ENCODE peak calls at places on chromosomes 2 and 18, in seven cellular contexts. One of them, this sample, is unnamed.

GRCh38 chr2:33412920-33413319 is 63.5 kb upstream of the RASGRP3 start:
- DNase-seq in HFF-Myc: no peak
- DNase-seq in SK-N-SH: peak
- DNase-seq in upper lobe of right lung: no peak
- DNase-seq in right atrium auricular region: no peak
- DNase-seq in esophagus squamous epithelium: no peak
- DNase-seq in fibroblast of mammary gland: peak
- DNase-seq in this sample: no peak

GRCh38 chr2:24304621-24305020 is 55.7 kb downstream of the ITSN2 start:
- DNase-seq in esophagus squamous epithelium: no peak
- DNase-seq in upper lobe of right lung: no peak
- DNase-seq in SK-N-SH: no peak
- DNase-seq in HFF-Myc: no peak
- DNase-seq in right atrium auricular region: no peak
- DNase-seq in fibroblast of mammary gland: peak
- DNase-seq in this sample: no peak

GRCh38 chr2:148918554-148918953 is 43.5 kb downstream of the KIF5C start:
- DNase-seq in right atrium auricular region: no peak
- DNase-seq in HFF-Myc: no peak
- DNase-seq in esophagus squamous epithelium: no peak
- DNase-seq in SK-N-SH: no peak
- DNase-seq in fibroblast of mammary gland: no peak
- DNase-seq in upper lobe of right lung: no peak
- DNase-seq in this sample: no peak

GRCh38 chr2:186919272-186919671 is 70.3 kb upstream of the ZSWIM2 start:
- DNase-seq in SK-N-SH: no peak
- DNase-seq in HFF-Myc: peak
- DNase-seq in upper lobe of right lung: no peak
- DNase-seq in esophagus squamous epithelium: no peak
- DNase-seq in fibroblast of mammary gland: peak
- DNase-seq in right atrium auricular region: no peak
- DNase-seq in this sample: no peak

GRCh38 chr18:910247-910646 is 5.6 kb downstream of the ADCYAP1 start:
- DNase-seq in upper lobe of right lung: no peak
- DNase-seq in esophagus squamous epithelium: no peak
- DNase-seq in right atrium auricular region: no peak
- DNase-seq in HFF-Myc: no peak
- DNase-seq in SK-N-SH: no peak
- DNase-seq in fibroblast of mammary gland: no peak
- DNase-seq in this sample: no peak

GRCh38 chr2:104867351-104868080 is 13.6 kb downstream of the POU3F3 start:
- DNase-seq in esophagus squamous epithelium: no peak
- DNase-seq in SK-N-SH: no peak
- DNase-seq in right atrium auricular region: no peak
- DNase-seq in upper lobe of right lung: no peak
- DNase-seq in HFF-Myc: no peak
- DNase-seq in fibroblast of mammary gland: no peak
- DNase-seq in this sample: no peak

GRCh38 chr2:172953411-172953810 is 122.2 kb upstream of the MAP3K20 start:
- DNase-seq in right atrium auricular region: no peak
- DNase-seq in SK-N-SH: no peak
- DNase-seq in fibroblast of mammary gland: no peak
- DNase-seq in upper lobe of right lung: no peak
- DNase-seq in esophagus squamous epithelium: no peak
- DNase-seq in HFF-Myc: no peak
- DNase-seq in this sample: no peak

GRCh38 chr2:237627463-237628321 is at the start of gene LRRFIP1:
- DNase-seq in HFF-Myc: no peak
- DNase-seq in upper lobe of right lung: peak
- DNase-seq in right atrium auricular region: no peak
- DNase-seq in fibroblast of mammary gland: no peak
- DNase-seq in SK-N-SH: peak
- DNase-seq in esophagus squamous epithelium: no peak
- DNase-seq in this sample: no peak

GRCh38 chr2:73850009-73850408 is 21.2 kb downstream of the STAMBP start:
- DNase-seq in esophagus squamous epithelium: no peak
- DNase-seq in fibroblast of mammary gland: no peak
- DNase-seq in right atrium auricular region: no peak
- DNase-seq in HFF-Myc: no peak
- DNase-seq in SK-N-SH: no peak
- DNase-seq in upper lobe of right lung: no peak
- DNase-seq in this sample: no peak

GRCh38 chr2:119240311-119241204 is 16.9 kb downstream of the STEAP3 start:
- DNase-seq in SK-N-SH: peak
- DNase-seq in upper lobe of right lung: peak
- DNase-seq in fibroblast of mammary gland: peak
- DNase-seq in esophagus squamous epithelium: no peak
- DNase-seq in HFF-Myc: peak
- DNase-seq in right atrium auricular region: no peak
- DNase-seq in this sample: peak

GRCh38 chr18:79392226-79392625 is 3.5 kb upstream of the NFATC1 start:
- DNase-seq in esophagus squamous epithelium: no peak
- DNase-seq in HFF-Myc: no peak
- DNase-seq in SK-N-SH: no peak
- DNase-seq in upper lobe of right lung: no peak
- DNase-seq in right atrium auricular region: no peak
- DNase-seq in fibroblast of mammary gland: no peak
- DNase-seq in this sample: peak

GRCh38 chr2:222656544-222657446 is 903 bp upstream of the FARSB start:
- DNase-seq in SK-N-SH: peak
- DNase-seq in esophagus squamous epithelium: no peak
- DNase-seq in HFF-Myc: no peak
- DNase-seq in fibroblast of mammary gland: no peak
- DNase-seq in right atrium auricular region: no peak
- DNase-seq in upper lobe of right lung: no peak
- DNase-seq in this sample: no peak

GRCh38 chr2:165573534-165574461 is 104.3 kb downstream of the CSRNP3 start:
- DNase-seq in SK-N-SH: peak
- DNase-seq in esophagus squamous epithelium: no peak
- DNase-seq in fibroblast of mammary gland: peak
- DNase-seq in right atrium auricular region: peak
- DNase-seq in HFF-Myc: no peak
- DNase-seq in upper lobe of right lung: peak
- DNase-seq in this sample: peak

DNA sequence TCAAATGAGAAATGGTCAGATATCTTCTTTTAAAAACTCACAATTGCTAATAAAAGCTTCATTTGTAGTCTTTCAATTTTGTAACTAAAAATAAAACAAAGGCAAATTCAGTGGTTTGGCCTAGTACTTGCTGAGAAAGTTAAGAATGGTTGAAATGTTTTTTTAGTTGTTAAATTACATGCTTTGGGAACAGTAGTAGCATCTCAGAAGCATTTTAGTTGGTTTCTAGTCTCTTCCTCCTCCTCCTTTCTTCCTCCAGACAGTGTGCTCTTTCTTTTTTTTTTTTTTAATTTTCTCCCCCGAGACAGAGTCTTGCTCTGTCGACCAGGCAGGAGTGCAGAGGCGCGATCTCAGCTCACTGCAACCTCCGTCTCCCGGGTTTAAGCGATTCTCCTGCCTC is 9.8 kb downstream of the TRAK2 start:
- DNase-seq in esophagus squamous epithelium: no peak
- DNase-seq in right atrium auricular region: no peak
- DNase-seq in fibroblast of mammary gland: no peak
- DNase-seq in SK-N-SH: no peak
- DNase-seq in HFF-Myc: no peak
- DNase-seq in upper lobe of right lung: no peak
- DNase-seq in this sample: no peak
- TF ChIP-seq CTCF in esophagus squamous epithelium: no peak
- TF ChIP-seq CTCF in right atrium auricular region: no peak
- TF ChIP-seq CTCF in fibroblast of mammary gland: no peak
- TF ChIP-seq CTCF in SK-N-SH: no peak
- TF ChIP-seq CTCF in HFF-Myc: no peak
- TF ChIP-seq CTCF in upper lobe of right lung: no peak
- TF ChIP-seq CTCF in this sample: no peak

DNA sequence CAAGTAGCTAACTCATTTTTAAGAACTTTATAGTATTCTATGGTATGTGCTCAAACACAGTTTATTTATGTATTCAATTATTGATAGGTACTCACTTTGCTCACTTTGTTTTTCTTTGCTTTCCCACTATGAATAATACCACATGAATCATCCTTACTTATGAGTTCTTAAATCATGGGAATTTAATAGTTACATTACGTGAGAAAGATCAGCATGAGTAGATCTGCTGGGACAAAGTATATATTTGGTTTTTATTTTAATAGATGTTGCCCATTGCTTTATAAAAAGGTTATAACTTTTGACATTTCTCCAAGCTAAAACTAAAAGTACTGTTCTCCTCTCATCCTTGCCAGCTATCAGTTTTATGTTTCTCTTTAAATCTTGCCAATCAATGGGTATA is 390.7 kb downstream of the LRATD1 start:
- DNase-seq in right atrium auricular region: no peak
- DNase-seq in esophagus squamous epithelium: no peak
- DNase-seq in fibroblast of mammary gland: peak
- DNase-seq in HFF-Myc: no peak
- DNase-seq in SK-N-SH: no peak
- DNase-seq in upper lobe of right lung: no peak
- DNase-seq in this sample: no peak
- TF ChIP-seq CTCF in right atrium auricular region: no peak
- TF ChIP-seq CTCF in esophagus squamous epithelium: no peak
- TF ChIP-seq CTCF in fibroblast of mammary gland: no peak
- TF ChIP-seq CTCF in HFF-Myc: no peak
- TF ChIP-seq CTCF in SK-N-SH: no peak
- TF ChIP-seq CTCF in upper lobe of right lung: no peak
- TF ChIP-seq CTCF in this sample: no peak

GRCh38 chr2:41502752-41503151 is 545.1 kb upstream of the PKDCC start:
- DNase-seq in fibroblast of mammary gland: no peak
- DNase-seq in HFF-Myc: no peak
- DNase-seq in right atrium auricular region: no peak
- DNase-seq in SK-N-SH: no peak
- DNase-seq in esophagus squamous epithelium: no peak
- DNase-seq in upper lobe of right lung: no peak
- DNase-seq in this sample: no peak

GRCh38 chr2:41500895-41501294 is 546.9 kb upstream of the PKDCC start:
- DNase-seq in SK-N-SH: no peak
- DNase-seq in fibroblast of mammary gland: no peak
- DNase-seq in upper lobe of right lung: no peak
- DNase-seq in right atrium auricular region: no peak
- DNase-seq in HFF-Myc: no peak
- DNase-seq in esophagus squamous epithelium: no peak
- DNase-seq in this sample: no peak

GRCh38 chr2:41498791-41499190 is 549.0 kb upstream of the PKDCC start:
- DNase-seq in HFF-Myc: no peak
- DNase-seq in SK-N-SH: no peak
- DNase-seq in esophagus squamous epithelium: no peak
- DNase-seq in upper lobe of right lung: no peak
- DNase-seq in fibroblast of mammary gland: peak
- DNase-seq in right atrium auricular region: no peak
- DNase-seq in this sample: no peak

GRCh38 chr2:41495050-41495449 is 552.8 kb upstream of the PKDCC start:
- DNase-seq in HFF-Myc: no peak
- DNase-seq in upper lobe of right lung: no peak
- DNase-seq in esophagus squamous epithelium: no peak
- DNase-seq in SK-N-SH: no peak
- DNase-seq in right atrium auricular region: no peak
- DNase-seq in fibroblast of mammary gland: peak
- DNase-seq in this sample: no peak

DNA sequence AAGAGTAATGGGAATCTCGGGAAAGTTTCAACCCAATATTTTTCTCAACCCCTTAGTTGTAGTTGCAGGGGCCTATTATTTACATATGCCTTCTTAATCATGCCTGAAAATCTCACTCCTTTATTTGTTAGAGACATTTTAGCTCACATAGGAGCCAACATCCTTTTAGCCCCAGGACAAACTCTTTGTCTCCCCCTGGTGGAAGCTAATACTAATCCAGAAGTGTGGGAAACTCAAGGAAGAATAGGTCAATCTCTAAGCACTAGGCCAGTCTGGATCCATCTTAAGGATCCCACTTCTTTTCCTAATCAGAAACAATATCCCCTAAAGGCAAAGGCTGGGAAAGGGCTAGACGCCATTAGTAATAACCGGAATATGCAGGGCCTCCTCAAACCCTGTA is 550.9 kb upstream of the PKDCC start:
- DNase-seq in SK-N-SH: no peak
- DNase-seq in esophagus squamous epithelium: no peak
- DNase-seq in fibroblast of mammary gland: no peak
- DNase-seq in right atrium auricular region: no peak
- DNase-seq in HFF-Myc: no peak
- DNase-seq in upper lobe of right lung: no peak
- DNase-seq in this sample: no peak
- TF ChIP-seq CTCF in SK-N-SH: peak
- TF ChIP-seq CTCF in esophagus squamous epithelium: no peak
- TF ChIP-seq CTCF in fibroblast of mammary gland: peak
- TF ChIP-seq CTCF in right atrium auricular region: no peak
- TF ChIP-seq CTCF in HFF-Myc: peak
- TF ChIP-seq CTCF in upper lobe of right lung: peak
- TF ChIP-seq CTCF in this sample: no peak

GRCh38 chr2:240567137-240567871 is 980 bp upstream of the RNPEPL1 start:
- DNase-seq in fibroblast of mammary gland: peak
- DNase-seq in SK-N-SH: peak
- DNase-seq in right atrium auricular region: peak
- DNase-seq in upper lobe of right lung: peak
- DNase-seq in HFF-Myc: no peak
- DNase-seq in esophagus squamous epithelium: no peak
- DNase-seq in this sample: no peak

GRCh38 chr2:240569523-240569997 is 1.3 kb downstream of the RNPEPL1 start:
- DNase-seq in SK-N-SH: no peak
- DNase-seq in HFF-Myc: no peak
- DNase-seq in upper lobe of right lung: peak
- DNase-seq in esophagus squamous epithelium: no peak
- DNase-seq in right atrium auricular region: no peak
- DNase-seq in fibroblast of mammary gland: no peak
- DNase-seq in this sample: no peak

GRCh38 chr2:240566203-240567136 is 1.8 kb upstream of the RNPEPL1 start:
- DNase-seq in right atrium auricular region: peak
- DNase-seq in esophagus squamous epithelium: peak
- DNase-seq in HFF-Myc: no peak
- DNase-seq in fibroblast of mammary gland: peak
- DNase-seq in SK-N-SH: peak
- DNase-seq in upper lobe of right lung: peak
- DNase-seq in this sample: peak

GRCh38 chr2:240568678-240569522 is 616 bp downstream of the RNPEPL1 start:
- DNase-seq in fibroblast of mammary gland: peak
- DNase-seq in upper lobe of right lung: peak
- DNase-seq in HFF-Myc: no peak
- DNase-seq in right atrium auricular region: no peak
- DNase-seq in SK-N-SH: peak
- DNase-seq in esophagus squamous epithelium: no peak
- DNase-seq in this sample: no peak

DNA sequence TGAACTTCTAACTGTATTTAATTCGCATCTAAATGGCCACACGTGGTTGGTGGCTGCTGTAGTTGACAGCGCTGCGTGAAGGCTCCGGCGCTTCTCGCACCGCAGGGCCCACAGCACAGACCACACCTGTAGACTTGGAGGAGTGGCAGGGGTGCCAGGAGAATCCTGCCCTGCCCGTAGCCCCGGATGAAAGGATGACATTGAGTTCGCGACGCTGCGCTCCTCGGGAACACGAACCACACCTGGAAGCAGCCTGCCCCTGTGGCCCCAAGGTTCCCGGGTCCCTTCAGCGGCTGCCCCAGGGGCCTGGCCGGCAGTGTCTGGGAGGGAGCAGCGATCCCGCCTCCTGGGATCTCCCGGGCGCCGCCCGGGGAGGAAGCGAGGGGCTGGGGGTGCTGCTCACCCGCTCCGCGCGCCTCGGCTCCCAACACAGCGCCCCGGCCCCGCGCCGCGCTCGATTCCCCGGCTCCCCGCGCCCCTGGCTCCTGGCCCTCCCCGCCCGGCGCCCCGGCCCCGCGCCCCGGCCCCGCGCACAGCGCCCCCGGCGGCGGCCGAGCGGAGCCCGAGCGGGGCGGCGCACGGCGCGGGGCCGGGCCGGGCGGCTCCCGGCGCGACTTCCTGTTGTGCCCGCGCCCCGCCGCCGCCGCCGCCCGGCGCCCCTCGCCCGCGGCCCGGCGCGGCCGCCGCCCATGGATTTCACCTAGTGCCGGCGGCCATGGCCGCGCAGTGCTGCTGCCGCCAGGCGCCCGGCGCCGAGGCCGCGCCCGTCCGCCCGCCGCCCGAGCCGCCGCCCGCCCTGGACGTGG is at the start of gene RNPEPL1:
- DNase-seq in fibroblast of mammary gland: no peak
- DNase-seq in esophagus squamous epithelium: no peak
- DNase-seq in HFF-Myc: no peak
- DNase-seq in upper lobe of right lung: peak
- DNase-seq in right atrium auricular region: no peak
- DNase-seq in SK-N-SH: peak
- DNase-seq in this sample: no peak
- TF ChIP-seq CTCF in fibroblast of mammary gland: no peak
- TF ChIP-seq CTCF in esophagus squamous epithelium: no peak
- TF ChIP-seq CTCF in HFF-Myc: no peak
- TF ChIP-seq CTCF in upper lobe of right lung: no peak
- TF ChIP-seq CTCF in right atrium auricular region: no peak
- TF ChIP-seq CTCF in SK-N-SH: peak
- TF ChIP-seq CTCF in this sample: no peak

This sample was measured in coronary artery.